ENCODE peak calls at places on chromosomes 4 and X, in four cellular contexts. D, K, P and C are unnamed samples. For H3K9me3, the result is how much of the 10 kb centered on the place peaks cover.

GRCh38 chr4:164138521-164138920 is 615.4 kb upstream of the SMIM31 start:
- DNase-seq in D (no peak), K (no peak), P (no peak), C (no peak)

GRCh38 chrX:123450217-123450616 is 266.1 kb downstream of the GRIA3 start:
- DNase-seq in D (no peak), K (no peak), P (no peak), C (no peak)

GRCh38 chr4:81504685-81505598 is 33.2 kb upstream of the RASGEF1B start:
- DNase-seq in D (peak), K (peak), P (peak), C (no peak)

GRCh38 chr4:85928775-85929585 is 430.9 kb downstream of the MAPK10 start:
- DNase-seq in D (no peak), K (no peak), P (no peak), C (no peak)

GRCh38 chrX:2756534-2756933 is 4.7 kb downstream of the XG start:
- DNase-seq in D (no peak), K (no peak), P (no peak), C (no peak)

GRCh38 chr4:1910643-1911042 is 39.5 kb downstream of the NSD2 start:
- DNase-seq in D (no peak), K (no peak), P (peak), C (no peak)

GRCh38 chr4:10582966-10583365 is 101.6 kb downstream of the CLNK start:
- DNase-seq in D (no peak), K (no peak), P (no peak), C (no peak)

GRCh38 chr4:154719087-154719486 is 24.7 kb upstream of the LRAT start:
- DNase-seq in D (no peak), K (no peak), P (no peak), C (no peak)

GRCh38 chrX:78619829-78620228 is 39.3 kb downstream of the RTL3 start:
- DNase-seq in D (peak), K (no peak), P (no peak), C (no peak)

GRCh38 chr4:8015512-8015911 is 75.9 kb upstream of the AFAP1 start:
- DNase-seq in D (no peak), K (no peak), P (no peak), C (no peak)

GRCh38 chr4:16636911-16637630 is 261.4 kb downstream of the LDB2 start:
- DNase-seq in D (no peak), K (no peak), P (no peak), C (no peak)

GRCh38 chr4:89952458-89952857 is 57.8 kb downstream of the MMRN1 start:
- DNase-seq in D (no peak), K (no peak), P (no peak), C (no peak)

GRCh38 chr4:164753873-164754488 is at the start of gene SMIM31:
- DNase-seq in D (no peak), K (no peak), P (no peak), C (no peak)

GRCh38 chr4:186832906-186833305 is 109.2 kb upstream of the FAT1 start:
- DNase-seq in D (no peak), K (no peak), P (no peak), C (no peak)

GRCh38 chrX:9591496-9591895 is 126.6 kb downstream of the TBL1X start:
- DNase-seq in D (no peak), K (no peak), P (no peak), C (no peak)

GRCh38 chr4:51943221-51943620 is 76.9 kb downstream of the LRRC66 start:
- DNase-seq in D (no peak), K (no peak), P (no peak), C (no peak)

GRCh38 chrX:40174594-40175415 is 77.0 kb upstream of the BCOR start:
- DNase-seq in D (peak), K (peak), P (peak), C (no peak)
- H3K9me3 ChIP-seq in D (under half), K (under half), P (under half), C (under half)

DNA sequence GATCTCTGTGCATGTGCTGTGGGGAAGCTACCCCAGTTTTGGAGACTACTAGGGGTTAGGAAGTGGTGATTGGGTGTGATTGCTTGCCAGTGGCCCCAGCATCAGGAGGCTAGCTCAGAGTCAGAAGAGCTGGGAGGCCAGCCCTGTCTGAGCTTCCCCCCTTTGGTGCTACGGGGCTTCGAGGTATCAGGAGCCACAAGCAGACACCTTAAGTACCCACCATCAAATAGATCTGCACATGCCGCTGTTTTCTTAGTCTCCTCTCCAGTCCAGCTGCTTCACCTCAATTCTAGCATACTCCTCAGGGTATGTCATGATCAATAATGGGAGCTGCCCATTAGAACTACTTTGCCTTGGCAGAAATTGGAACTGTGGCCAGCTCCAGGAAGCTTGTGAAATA is 10.8 kb upstream of the PPEF1 start:
- DNase-seq in D (no peak), K (no peak), P (no peak), C (no peak)
- H3K9me3 ChIP-seq in D (under half), K (under half), P (under half), C (under half)

GRCh38 chr4:107888237-107888636 is 43.1 kb upstream of the CYP2U1 start:
- DNase-seq in D (no peak), K (no peak), P (no peak), C (no peak)
- H3K9me3 ChIP-seq in D (under half), K (under half), P (under half), C (under half)

DNA sequence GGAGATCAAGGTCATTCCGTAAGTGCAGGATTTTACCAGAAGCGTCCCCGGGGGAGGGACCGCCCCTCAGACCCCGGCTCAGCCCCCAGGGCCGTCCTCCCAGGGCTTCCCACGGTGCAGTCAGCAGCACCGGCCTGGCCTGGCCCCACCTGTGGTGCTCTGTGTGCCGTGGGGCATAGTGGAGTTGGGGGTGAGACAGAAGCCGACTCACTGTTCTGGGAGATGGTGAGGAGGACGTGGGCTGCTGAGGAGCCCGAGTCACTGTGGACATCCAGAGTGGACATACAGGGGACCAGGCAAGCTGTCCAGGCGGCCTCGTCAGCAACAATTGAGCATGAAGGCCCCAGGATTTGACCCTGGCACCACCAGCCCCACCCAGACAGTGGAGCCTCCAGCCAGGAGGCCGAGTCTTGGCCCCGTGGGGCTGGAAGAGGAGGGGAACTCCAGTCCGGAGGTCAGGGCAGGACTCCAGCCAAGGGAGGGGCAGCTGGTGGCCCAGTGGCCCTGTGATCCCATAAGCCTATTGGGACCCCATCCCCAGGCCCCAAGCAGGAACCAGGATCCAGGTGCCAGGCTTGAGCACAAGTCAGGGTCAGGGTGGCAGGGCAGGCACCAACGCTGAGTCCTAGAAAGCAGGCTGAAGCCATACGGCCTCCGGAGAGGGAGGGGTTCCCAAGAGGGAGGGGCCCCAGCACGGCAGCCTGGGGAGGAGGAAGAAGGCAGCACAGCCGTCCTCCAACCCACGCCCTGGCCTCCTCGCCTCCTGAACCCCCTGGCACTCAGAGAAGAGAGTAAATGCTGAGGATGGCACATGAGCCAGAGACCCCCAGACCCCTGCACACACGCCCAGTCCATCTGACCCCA is 19.0 kb downstream of the ATP5ME start:
- DNase-seq in D (no peak), K (peak), P (no peak), C (no peak)
- H3K9me3 ChIP-seq in D (under half), K (under half), P (under half), C (under half)

GRCh38 chrX:71607488-71607887 is 10.8 kb downstream of the CXCR3 start:
- DNase-seq in D (no peak), K (no peak), P (no peak), C (no peak)
- H3K9me3 ChIP-seq in D (under half), K (under half), P (under half), C (under half)

GRCh38 chr4:146458594-146458993 is 63.1 kb downstream of the SLC10A7 start:
- DNase-seq in D (no peak), K (no peak), P (no peak), C (no peak)

GRCh38 chr4:146450524-146450923 is 71.2 kb downstream of the SLC10A7 start:
- DNase-seq in D (no peak), K (no peak), P (no peak), C (no peak)

GRCh38 chr4:146456681-146457080 is 65.1 kb downstream of the SLC10A7 start:
- DNase-seq in D (no peak), K (no peak), P (no peak), C (no peak)

DNA sequence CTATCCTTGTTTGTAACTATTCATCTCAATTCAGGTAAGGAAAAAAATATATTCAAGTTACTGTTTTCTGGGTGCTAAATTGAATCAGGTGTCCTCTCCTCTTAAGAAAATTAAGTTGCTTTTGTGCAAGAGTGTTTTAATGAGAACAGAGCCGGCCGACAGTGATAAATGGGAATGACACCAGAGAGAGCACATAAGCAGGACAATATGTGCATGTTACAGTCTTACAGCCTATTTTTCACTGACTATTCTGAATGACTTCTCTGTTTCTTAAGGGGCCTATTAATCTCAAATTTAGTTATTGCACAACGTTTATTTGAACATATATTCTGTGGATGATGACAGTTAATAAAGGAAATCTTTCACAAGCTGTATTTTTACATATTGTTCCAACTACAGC is 68.5 kb downstream of the SLC10A7 start:
- DNase-seq in D (no peak), K (no peak), P (no peak), C (no peak)
- H3K9me3 ChIP-seq in D (under half), K (under half), P (under half), C (under half)

GRCh38 chrX:73647212-73647611 is 84.2 kb downstream of the CHIC1 start:
- DNase-seq in D (no peak), K (no peak), P (no peak), C (no peak)
- H3K9me3 ChIP-seq in D (under half), K (under half), P (under half), C (under half)

GRCh38 chrX:31374786-31375185 is 302.9 kb upstream of the FTHL17 start:
- DNase-seq in D (no peak), K (no peak), P (no peak), C (no peak)
- H3K9me3 ChIP-seq in D (under half), K (under half), P (under half), C (under half)

GRCh38 chr4:17985832-17986231 is 35.7 kb downstream of the LCORL start:
- DNase-seq in D (no peak), K (no peak), P (no peak), C (no peak)

GRCh38 chr4:17981063-17981462 is 40.5 kb downstream of the LCORL start:
- DNase-seq in D (no peak), K (no peak), P (no peak), C (no peak)
- H3K9me3 ChIP-seq in D (under half), K (under half), P (under half), C (under half)

GRCh38 chrX:69501433-69501832 is 2.7 kb upstream of the NALF2 start:
- DNase-seq in D (no peak), K (no peak), P (peak), C (no peak)
- H3K9me3 ChIP-seq in D (under half), K (under half), P (under half), C (under half)